ENCODE peak calls at places on chromosomes 6 and 20, in ten cellular contexts. J is ovary, N is A549, T is tibial nerve, E is IMR-90, R is endothelial cell of umbilical vein, M is transverse colon, O is sigmoid colon, A is adrenal gland, U is stomach. Q is an unnamed sample.

GRCh38 chr6:3698021-3698420 is 53.5 kb downstream of the PXDC1 start:
- DNase-seq in J (no peak), N (no peak), T (no peak), E (peak; percentile 14), R (no peak), M (no peak), O (no peak), A (no peak), U (no peak), Q (no peak)

GRCh38 chr6:137234505-137234863 is 15.3 kb upstream of the IFNGR1 start:
- DNase-seq in J (no peak), N (no peak), T (no peak), E (no peak), R (no peak), M (peak; percentile 35), O (no peak), A (no peak), U (no peak), Q (no peak)

GRCh38 chr20:4180355-4180754 is 165.0 kb upstream of the RNF24 start:
- DNase-seq in J (no peak), N (no peak), T (no peak), E (no peak), R (no peak), M (no peak), O (no peak), A (no peak), U (no peak), Q (no peak)

GRCh38 chr6:112468359-112468758 is 121.2 kb downstream of the RFPL4B start:
- DNase-seq in J (no peak), N (no peak), T (no peak), E (peak; percentile 65), R (no peak), M (no peak), O (no peak), A (no peak), U (no peak), Q (no peak)

GRCh38 chr20:23048283-23049200 is 930 bp downstream of the THBD start:
- DNase-seq in J (peak; percentile 50), N (peak; percentile 76), T (peak; percentile 38), E (peak; percentile 1), R (peak; percentile 70), M (peak; percentile 37), O (peak; percentile 75), A (peak; percentile 45), U (peak; percentile 79), Q (peak; percentile 24)

GRCh38 chr20:39993737-39994136 is 695.3 kb downstream of the MAFB start:
- DNase-seq in J (no peak), N (no peak), T (no peak), E (no peak), R (no peak), M (no peak), O (no peak), A (no peak), U (no peak), Q (no peak)

GRCh38 chr6:2714359-2714895 is 36.3 kb downstream of the MYLK4 start:
- DNase-seq in J (no peak), N (no peak), T (no peak), E (peak; percentile 97), R (peak; percentile 80), M (no peak), O (no peak), A (peak; percentile 74), U (no peak), Q (no peak)

GRCh38 chr6:16766043-16766521 is 4.8 kb upstream of the ATXN1 start:
- DNase-seq in J (no peak), N (no peak), T (no peak), E (peak; percentile 92), R (peak; percentile 64), M (no peak), O (no peak), A (no peak), U (no peak), Q (no peak)

GRCh38 chr20:46040902-46041535 is 12.0 kb downstream of the SLC12A5 start:
- DNase-seq in J (no peak), N (peak; percentile 25), T (no peak), E (peak; percentile 26), R (peak; percentile 43), M (no peak), O (no peak), A (peak; percentile 34), U (peak; percentile 29), Q (no peak)

GRCh38 chr6:150195996-150196417 is 53.2 kb downstream of the PPP1R14C start:
- DNase-seq in J (no peak), N (no peak), T (no peak), E (no peak), R (no peak), M (peak; percentile 47), O (no peak), A (no peak), U (no peak), Q (no peak)

GRCh38 chr20:54479138-54479906 is 3.9 kb downstream of the DOK5 start:
- DNase-seq in J (no peak), N (no peak), T (no peak), E (peak; percentile 11), R (no peak), M (no peak), O (no peak), A (no peak), U (no peak), Q (no peak)

GRCh38 chr6:25637946-25638345 is 14.1 kb upstream of the SCGN start:
- DNase-seq in J (no peak), N (no peak), T (no peak), E (no peak), R (no peak), M (peak; percentile 20), O (no peak), A (no peak), U (no peak), Q (no peak)

GRCh38 chr6:28124971-28125353 is 553 bp downstream of the ZSCAN16 start:
- DNase-seq in J (no peak), N (no peak), T (no peak), E (no peak), R (no peak), M (no peak), O (no peak), A (no peak), U (no peak), Q (no peak)
- H3K4me3 ChIP-seq in J (peak overlapping the region; percentile 50), N (peak overlapping the region; percentile 55), T (peak overlapping the region; percentile 61), E (peak overlapping the region; percentile 88), R (peak overlapping the region; percentile 91), M (peak overlapping the region; percentile 33), O (peak overlapping the region; percentile 63), A (peak overlapping the region; percentile 68), U (peak overlapping the region; percentile 78), Q (peak overlapping the region; percentile 58)

DNA sequence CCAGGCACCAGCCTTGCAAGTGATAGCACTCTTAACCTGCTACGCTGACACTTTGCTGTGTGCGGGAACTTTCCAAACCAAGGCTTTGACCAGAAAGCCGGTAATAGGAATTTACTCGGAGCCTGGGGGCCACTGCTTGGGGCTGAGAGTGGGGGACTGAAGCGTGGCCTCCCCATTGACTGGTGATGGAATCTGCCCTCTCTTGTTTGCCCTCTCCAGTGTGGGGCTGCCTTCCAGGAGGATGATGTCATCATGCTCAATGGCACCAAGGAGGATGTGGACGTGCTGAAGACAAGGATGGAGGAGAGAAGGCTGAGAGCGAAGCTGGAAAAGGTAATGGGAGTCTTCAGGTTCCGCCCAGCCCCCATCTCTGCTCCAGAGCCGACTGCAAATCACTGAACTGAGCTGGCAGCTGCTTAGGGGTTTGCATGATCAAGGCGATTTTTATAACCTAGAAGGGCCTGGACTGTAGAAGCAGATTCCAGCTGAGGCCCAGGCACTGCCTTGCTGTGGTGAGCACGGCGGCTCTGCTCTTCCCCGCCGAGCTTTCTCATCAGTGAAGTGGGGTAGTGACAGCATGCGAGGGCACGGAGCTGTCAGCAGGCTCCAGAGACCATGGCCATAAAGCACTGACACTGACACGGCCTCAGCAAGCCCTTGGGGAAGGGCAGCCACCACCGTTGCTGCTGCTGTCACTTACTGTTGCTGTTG is 11.3 kb upstream of the FAM209A start:
- DNase-seq in J (no peak), N (no peak), T (no peak), E (peak; percentile 7), R (no peak), M (no peak), O (no peak), A (no peak), U (no peak), Q (no peak)
- TF ChIP-seq POLR2A in J (no peak), N (no peak), T (no peak), E (no peak), R (no peak), M (no peak), O (no peak), A (no peak), U (no peak), Q (no peak)

GRCh38 chr6:138543648-138544047 is 44.4 kb upstream of the NHSL1 start:
- DNase-seq in J (no peak), N (no peak), T (no peak), E (no peak), R (peak; percentile 20), M (no peak), O (no peak), A (no peak), U (no peak), Q (no peak)
- H3K4me1 ChIP-seq in J (peaks cover 2% of the 10 kb centered on the region), N (peaks cover 27% of the 10 kb centered on the region), T (peaks cover 41% of the 10 kb centered on the region), E (peaks cover 26% of the 10 kb centered on the region), R (peaks cover 61% of the 10 kb centered on the region), M (peaks cover 31% of the 10 kb centered on the region), O (peaks cover 57% of the 10 kb centered on the region), A (no peaks in the 10 kb centered on the region), U (peaks cover 19% of the 10 kb centered on the region), Q (no peaks in the 10 kb centered on the region)

GRCh38 chr6:29724937-29725869 is 2.0 kb downstream of the HLA-F start:
- DNase-seq in J (no peak), N (no peak), T (no peak), E (no peak), R (no peak), M (no peak), O (no peak), A (no peak), U (no peak), Q (no peak)
- H3K4me3 ChIP-seq in J (no peak overlapping the region), N (no peak overlapping the region), T (no peak overlapping the region), E (no peak overlapping the region), R (no peak overlapping the region), M (no peak overlapping the region), O (peak overlapping the region; percentile 86), A (peak overlapping the region; percentile 76), U (peak overlapping the region; percentile 90), Q (no peak overlapping the region)

DNA sequence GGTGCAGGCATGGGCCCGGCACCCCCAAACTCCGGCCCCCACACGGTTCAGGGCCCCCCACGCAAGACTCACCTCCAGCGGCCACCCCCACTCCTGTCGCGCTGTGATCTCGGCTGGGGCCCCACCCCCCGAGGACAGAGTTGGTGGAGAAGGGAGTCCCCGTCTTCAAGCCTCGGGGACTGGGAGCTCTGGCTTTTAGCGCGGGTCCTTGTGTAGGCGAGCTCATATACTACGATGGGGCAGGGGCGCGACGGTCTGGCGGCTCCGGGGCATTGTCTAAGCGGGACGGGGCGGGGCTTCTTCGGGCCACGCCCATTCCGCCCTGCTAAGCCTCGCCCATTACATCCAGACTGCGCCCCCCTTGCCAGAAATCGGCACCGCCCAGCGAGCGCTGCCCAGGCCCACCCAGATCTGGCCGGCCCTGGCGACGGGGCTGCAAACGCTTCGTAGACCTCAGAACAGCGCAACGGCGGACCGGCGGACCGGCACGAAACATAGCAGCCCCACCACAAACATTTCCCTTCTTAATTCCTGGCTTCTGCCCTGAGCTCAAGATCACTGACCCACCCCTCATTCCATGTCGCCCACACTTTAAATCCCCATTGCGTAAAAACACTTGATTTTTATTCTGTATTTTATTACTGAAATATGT is 1.0 kb upstream of the DDAH2 start:
- DNase-seq in J (peak; percentile 94), N (peak; percentile 53), T (peak; percentile 93), E (peak; percentile 85), R (peak; percentile 94), M (peak; percentile 90), O (peak; percentile 97), A (peak; percentile 85), U (peak; percentile 83), Q (peak; percentile 94)
- TF ChIP-seq POLR2A in J (peak; percentile 83), N (no peak), T (peak; percentile 22), E (no peak), R (peak; percentile 97), M (peak; percentile 75), O (peak; percentile 25), A (no peak), U (peak; percentile 6), Q (peak; percentile 93)

Q was measured in uterus.